ENCODE peak calls at places on chromosomes 16 and 17, in five cellular contexts. W is kidney epithelial cell, D is ovary, R is tibial artery, L is cardiac muscle cell. G is an unnamed sample. For H3K36me3, the result is how much of the 10 kb centered on the place peaks cover.

GRCh38 chr16:81004646-81005353 is 1.9 kb downstream of the CMC2 start:
- DNase-seq in W (no peak), D (peak), L (peak), R (no peak), G (no peak)

GRCh38 chr17:27379863-27380533 is 76.2 kb upstream of the KSR1 start:
- DNase-seq in L (no peak), D (peak), R (peak), W (no peak), G (no peak)

GRCh38 chr16:22235839-22236745 is 30.0 kb downstream of the EEF2K start:
- DNase-seq in L (no peak), R (peak), D (peak), W (no peak), G (no peak)

GRCh38 chr16:51166116-51166515 is 15.0 kb upstream of the SALL1 start:
- DNase-seq in D (no peak), W (no peak), R (no peak), L (no peak), G (no peak)

GRCh38 chr16:17511340-17511739 is 40.6 kb upstream of the XYLT1 start:
- DNase-seq in W (no peak), L (no peak), R (no peak), D (no peak), G (peak)

GRCh38 chr17:41575336-41575735 is 3.5 kb upstream of the KRT9 start:
- DNase-seq in L (no peak), D (no peak), R (no peak), W (no peak), G (no peak)

GRCh38 chr17:56638536-56639177 is 45.2 kb downstream of the NOG start:
- DNase-seq in L (no peak), W (no peak), R (no peak), D (no peak), G (no peak)

GRCh38 chr17:71084219-71084618 is 914.9 kb downstream of the KCNJ2 start:
- DNase-seq in L (peak), D (no peak), R (no peak), W (no peak), G (no peak)

GRCh38 chr16:721765-722481 is 977 bp downstream of the ANTKMT start:
- DNase-seq in L (no peak), W (no peak), R (no peak), D (no peak), G (no peak)

GRCh38 chr17:8859029-8859803 is 8.3 kb downstream of the PIK3R6 start:
- DNase-seq in L (no peak), D (no peak), R (peak), W (no peak), G (peak)

GRCh38 chr17:38604479-38605229 is 1.1 kb downstream of the SRCIN1 start:
- DNase-seq in D (no peak), R (no peak), L (peak), W (no peak), G (no peak)

GRCh38 chr16:83147244-83147643 is 520.5 kb downstream of the CDH13 start:
- DNase-seq in L (no peak), R (no peak), W (no peak), D (no peak), G (no peak)

GRCh38 chr17:50564916-50565315 is 4.4 kb downstream of the CACNA1G start:
- DNase-seq in R (peak), L (no peak), W (no peak), D (peak), G (no peak)

GRCh38 chr17:75561927-75562603 is 25.5 kb upstream of the MYO15B start:
- DNase-seq in W (no peak), D (no peak), R (no peak), L (no peak), G (peak)

GRCh38 chr17:76528528-76529223 is 8.8 kb downstream of the CYGB start:
- DNase-seq in W (no peak), L (no peak), D (peak), R (peak), G (no peak)

GRCh38 chr16:6642271-6642670 is 690.4 kb upstream of the RBFOX1 start:
- DNase-seq in W (no peak), R (no peak), L (no peak), D (no peak), G (no peak)

GRCh38 chr17:47884427-47884740 is 11.7 kb upstream of the SP2 start:
- DNase-seq in W (no peak), R (no peak), L (no peak), D (no peak), G (no peak)

GRCh38 chr17:80261159-80261894 is 675 bp downstream of the RNF213 start:
- DNase-seq in R (peak), W (no peak), D (peak), L (peak), G (no peak)

GRCh38 chr17:38697061-38697820 is 7.8 kb upstream of the MLLT6 start:
- DNase-seq in L (no peak), D (no peak), R (no peak), W (no peak), G (no peak)

GRCh38 chr16:14600164-14600563 is 29.9 kb downstream of the PARN start:
- DNase-seq in L (peak), R (no peak), W (no peak), D (no peak), G (no peak)

GRCh38 chr17:6327007-6327406 is 107.9 kb downstream of the AIPL1 start:
- DNase-seq in L (no peak), W (no peak), R (no peak), D (peak), G (no peak)

GRCh38 chr16:68920349-68920748 is 77.0 kb downstream of the TANGO6 start:
- DNase-seq in R (no peak), D (no peak), L (no peak), W (no peak), G (no peak)
- H3K36me3 ChIP-seq in R (half or more), D (under half), L (under half), W (under half), G (under half)

DNA sequence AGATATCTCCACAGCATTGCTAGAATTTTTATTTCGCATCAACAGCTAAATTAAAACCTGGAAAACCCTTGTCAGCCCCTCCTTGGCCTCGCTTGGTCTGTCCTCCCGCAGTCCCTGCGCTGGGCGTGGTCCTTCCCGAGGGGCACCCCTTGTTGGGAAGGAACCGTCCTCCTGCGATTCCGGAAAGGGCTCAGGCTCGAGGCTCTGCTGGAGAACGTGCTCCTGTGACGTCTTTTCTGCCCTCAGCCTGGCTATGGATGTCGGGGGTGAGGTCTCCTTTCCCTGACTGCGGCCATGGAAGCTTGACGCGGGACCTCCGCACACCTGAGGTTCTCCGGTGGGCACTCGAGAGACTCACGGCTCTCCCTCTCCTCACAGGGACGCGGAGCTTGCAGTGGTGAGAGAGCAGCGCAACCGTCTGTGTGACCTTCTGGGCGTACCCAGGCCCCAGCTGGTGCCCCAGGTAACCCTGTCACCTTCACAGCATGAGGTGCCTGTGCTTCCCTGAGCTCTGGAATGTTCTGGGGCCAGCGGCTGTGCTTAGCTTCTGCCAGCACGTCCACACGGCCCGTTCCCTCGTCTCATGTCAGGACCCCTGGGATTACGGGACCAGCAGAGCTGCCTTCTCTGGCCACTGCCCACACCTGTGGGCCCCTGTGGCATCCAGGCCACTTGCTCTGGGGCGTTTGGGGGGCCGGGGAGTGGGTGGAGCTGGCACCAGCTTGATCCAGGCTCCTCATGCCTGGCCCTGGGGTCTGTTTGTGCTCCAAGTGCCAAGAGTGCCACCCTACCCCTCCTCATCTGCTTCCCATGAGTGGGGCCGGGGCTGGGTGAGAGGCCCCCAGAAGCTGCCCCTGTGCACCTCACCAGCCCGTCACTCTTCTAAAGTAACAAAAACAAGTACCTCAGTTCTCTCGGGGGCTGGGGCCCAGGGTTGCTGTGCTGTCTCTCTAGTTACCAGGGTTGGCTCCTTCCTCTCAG is 101.5 kb upstream of the ZNF750 start:
- DNase-seq in D (no peak), L (no peak), R (peak), W (no peak), G (no peak)
- H3K36me3 ChIP-seq in D (under half), L (under half), R (half or more), W (under half), G (under half)

DNA sequence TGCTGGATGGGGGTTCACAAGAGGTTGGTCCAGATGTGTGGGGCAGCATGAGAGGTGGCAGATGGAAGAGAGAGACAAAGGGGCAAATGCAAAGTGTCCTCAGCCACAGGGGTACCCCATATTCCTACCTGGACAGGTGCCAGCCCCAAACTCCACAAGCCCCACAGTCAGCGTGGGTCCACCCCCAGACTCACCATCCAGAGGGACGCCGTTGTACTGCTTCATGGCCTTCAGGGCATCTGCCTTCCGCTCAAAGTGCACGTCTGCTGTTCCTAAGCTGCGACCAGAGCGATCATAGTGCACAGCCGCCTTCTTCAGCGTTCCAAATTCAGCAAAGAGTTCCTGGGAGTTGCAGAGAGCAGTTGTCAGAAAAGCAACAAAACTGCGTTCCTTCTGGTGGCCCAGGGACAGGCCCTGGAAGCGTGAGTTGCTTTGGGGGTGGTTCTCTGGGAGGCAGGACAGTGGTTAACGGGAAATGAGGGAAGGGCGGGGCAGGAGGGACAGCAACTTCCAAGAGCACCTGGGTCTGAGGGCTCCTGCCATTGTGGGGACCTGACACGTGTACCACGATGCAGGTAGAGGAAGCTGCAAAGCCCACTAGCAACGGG is 2.3 kb downstream of the ALYREF start:
- DNase-seq in L (no peak), D (no peak), W (no peak), R (peak), G (no peak)
- H3K36me3 ChIP-seq in L (under half), D (under half), W (under half), R (half or more), G (under half)

DNA sequence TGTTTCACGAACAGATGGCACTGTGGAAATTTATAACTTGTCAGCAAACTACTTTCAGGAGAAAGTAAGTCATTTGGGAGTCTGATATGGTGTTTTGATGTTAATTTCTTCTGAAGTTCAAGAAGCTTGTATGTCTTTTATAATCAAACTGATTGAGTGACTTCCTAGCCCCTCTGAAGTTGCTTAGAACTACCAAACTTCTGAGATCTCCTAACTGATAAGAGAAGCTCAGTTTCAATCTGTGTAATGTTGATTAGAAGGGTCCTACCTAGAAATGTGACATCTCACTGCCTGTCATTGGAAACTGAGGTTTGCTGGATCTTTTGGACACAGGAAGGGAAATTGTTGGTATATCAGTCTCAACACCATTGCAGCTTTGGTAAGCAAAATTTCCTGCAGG is 1.1 kb downstream of the UTP4 start:
- DNase-seq in L (no peak), D (no peak), W (no peak), R (no peak), G (no peak)
- H3K36me3 ChIP-seq in L (under half), D (under half), W (under half), R (under half), G (under half)

DNA sequence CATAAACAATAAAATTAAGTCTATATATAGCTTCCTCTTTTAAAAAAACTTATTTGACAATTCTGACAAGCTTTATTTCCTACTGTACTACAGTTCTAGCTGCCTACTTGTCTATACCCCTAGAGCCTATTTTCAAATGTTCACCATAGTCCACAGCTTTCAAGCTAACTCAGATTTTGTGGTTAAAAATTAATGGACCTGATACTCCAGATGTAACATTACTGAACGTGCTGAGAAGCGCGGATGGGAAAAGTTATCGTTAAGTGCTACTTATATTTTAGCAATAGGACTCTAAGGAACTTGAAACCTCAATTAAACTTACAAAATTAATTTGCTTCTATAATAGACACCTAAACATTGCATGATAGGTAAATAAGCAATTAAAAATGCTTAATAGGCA is 31.3 kb downstream of the GNA13 start:
- DNase-seq in D (no peak), L (no peak), R (no peak), W (no peak), G (no peak)
- H3K36me3 ChIP-seq in D (under half), L (under half), R (under half), W (under half), G (under half)